ENCODE peak calls at places on chromosome 15, in six cellular contexts. N is mesenchymal stem cell, H is neuronal stem cell, V is IMR-90, D is H1, S is trophoblast cell. A is an unnamed sample.

GRCh38 chr15:59548501-59549230 is 62.9 kb upstream of the GCNT3 start:
- DNase-seq in V (no peak), H (no peak), N (no peak), S (no peak), D (no peak), A (no peak)

GRCh38 chr15:78909791-78910228 is 35.0 kb downstream of the CTSH start:
- DNase-seq in H (peak; percentile 68), D (no peak), N (peak; percentile 64), V (peak; percentile 45), S (no peak), A (peak; percentile 67)

GRCh38 chr15:96359772-96360498 is 29.4 kb downstream of the NR2F2 start:
- DNase-seq in H (no peak), S (no peak), V (no peak), N (peak; percentile 76), D (no peak), A (peak; percentile 53)

GRCh38 chr15:60442763-60443162 is 36.2 kb downstream of the ICE2 start:
- DNase-seq in S (no peak), V (peak; percentile 48), H (no peak), N (no peak), D (no peak), A (no peak)

GRCh38 chr15:101027273-101027901 is 108.2 kb downstream of the LRRK1 start:
- DNase-seq in V (no peak), S (no peak), D (no peak), N (no peak), H (no peak), A (peak; percentile 28)

GRCh38 chr15:92226020-92226612 is 167.6 kb upstream of the ST8SIA2 start:
- DNase-seq in S (no peak), H (no peak), N (no peak), D (no peak), V (no peak), A (peak; percentile 45)

GRCh38 chr15:78914027-78914764 is 30.6 kb downstream of the CTSH start:
- DNase-seq in D (no peak), V (no peak), S (no peak), N (no peak), H (no peak), A (no peak)

GRCh38 chr15:75195122-75195765 is 6.4 kb upstream of the C15orf39 start:
- DNase-seq in H (peak; percentile 62), S (no peak), D (no peak), V (no peak), N (peak; percentile 10), A (peak; percentile 88)

GRCh38 chr15:101550124-101550523 is 60.6 kb upstream of the PCSK6 start:
- DNase-seq in D (no peak), S (no peak), V (no peak), N (no peak), H (no peak), A (no peak)

GRCh38 chr15:29556385-29556784 is 265.9 kb downstream of the TJP1 start:
- DNase-seq in H (no peak), S (no peak), V (no peak), D (no peak), N (no peak), A (no peak)

GRCh38 chr15:72923304-72923703 is 129.0 kb upstream of the NEO1 start:
- DNase-seq in N (no peak), V (no peak), S (no peak), H (no peak), D (no peak), A (peak; percentile 53)

DNA sequence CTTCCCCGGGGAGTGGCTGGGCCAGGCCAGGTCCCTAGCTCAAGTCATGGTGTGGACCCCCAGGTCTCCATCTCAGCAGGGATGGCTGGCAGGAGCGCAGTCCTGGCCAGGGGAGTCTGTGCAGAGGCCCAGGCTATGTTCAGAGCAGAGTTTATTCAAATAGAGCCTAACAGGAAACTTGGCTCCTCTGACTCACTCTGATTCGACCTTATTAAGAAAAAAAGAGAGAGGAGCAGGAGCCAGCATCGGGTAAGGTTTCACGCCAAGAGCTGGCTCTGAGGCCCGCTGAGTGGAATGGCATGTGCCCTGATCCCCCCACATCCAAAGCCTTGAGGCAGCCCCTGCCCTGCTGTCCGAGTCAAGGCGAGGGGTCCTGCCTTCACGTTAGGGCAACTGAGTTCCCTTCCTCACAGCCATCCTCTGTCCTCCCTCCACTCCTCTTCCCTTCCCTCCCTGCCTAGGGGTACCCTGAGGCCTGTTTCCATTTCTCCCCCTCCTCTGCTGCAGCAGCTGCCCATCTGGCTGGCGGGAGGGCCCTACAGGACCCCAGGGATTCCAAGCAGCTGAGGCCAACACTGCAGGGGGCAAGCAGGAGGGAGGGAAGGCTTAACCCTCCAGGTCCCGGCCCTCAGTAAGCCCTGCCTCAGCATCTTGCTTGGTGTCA is 1.9 kb upstream of the LOXL1 start:
- DNase-seq in N (peak; percentile 88), H (no peak), D (no peak), S (no peak), V (peak; percentile 92), A (no peak)
- H2BK5ac ChIP-seq in N (peak overlapping the region; percentile 85), H (peak overlapping the region; percentile 7), D (peak overlapping the region; percentile 57), S (no peak overlapping the region), V (peak overlapping the region; percentile 98), A (no peak overlapping the region)

DNA sequence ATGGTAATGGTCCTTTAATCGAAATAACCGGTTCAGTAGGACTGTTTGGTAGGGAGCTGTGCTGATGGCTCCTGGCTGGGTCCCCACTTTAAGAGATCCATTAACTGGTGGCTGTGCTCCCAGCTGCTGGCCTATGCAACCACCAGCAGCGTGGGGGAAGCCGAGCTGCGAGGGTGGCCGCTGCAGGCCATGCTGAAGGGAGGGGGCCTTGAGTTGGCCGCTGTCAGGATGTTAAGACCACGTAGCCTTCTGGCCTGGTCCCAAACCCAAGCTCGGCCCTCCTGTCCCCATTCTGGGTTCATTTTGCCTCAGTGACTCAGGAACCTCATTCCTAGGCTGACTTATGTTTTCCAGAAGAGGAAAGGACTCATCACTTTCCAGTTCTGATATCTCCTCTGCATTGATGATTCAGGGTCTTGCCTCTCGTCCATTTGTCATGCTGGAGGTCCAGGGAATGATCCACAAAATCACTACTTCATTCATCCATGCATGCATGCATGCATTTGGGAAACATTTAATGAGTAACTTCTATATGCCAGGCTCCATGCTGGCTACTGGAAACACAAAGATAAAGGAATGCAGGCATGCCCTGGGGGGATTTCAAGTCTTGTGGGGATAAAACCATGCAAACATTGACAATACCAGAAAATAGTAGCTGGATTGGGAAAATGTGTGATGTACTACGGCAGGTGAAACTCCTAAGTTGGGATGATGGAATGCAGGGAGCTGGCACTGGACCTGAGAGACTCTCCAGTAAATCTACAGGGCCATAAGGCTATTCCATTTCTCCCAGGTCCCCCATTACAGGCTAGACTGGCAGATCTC is 67.9 kb upstream of the NTRK3 start:
- DNase-seq in H (no peak), D (no peak), N (no peak), V (peak; percentile 6), S (no peak), A (no peak)
- H3K14ac ChIP-seq in H (no peak overlapping the region), D (no peak overlapping the region), N (no peak overlapping the region), V (no peak overlapping the region), S (no peak overlapping the region), A (no peak overlapping the region)

GRCh38 chr15:25438601-25439455 is at the start of gene UBE3A:
- DNase-seq in S (peak; percentile 90), D (peak; percentile 75), N (peak; percentile 91), V (peak; percentile 91), H (peak; percentile 90), A (peak; percentile 90)
- H2BK5ac ChIP-seq in S (peak within 1 kb of the TSS; percentile 94), D (peak within 1 kb of the TSS; percentile 78), N (peak within 1 kb of the TSS; percentile 88), V (peak within 1 kb of the TSS; percentile 78), H (peak within 1 kb of the TSS; percentile 98), A (peak within 1 kb of the TSS; percentile 80)

GRCh38 chr15:68195336-68196112 is 9.6 kb downstream of the CALML4 start:
- DNase-seq in D (no peak), V (no peak), H (no peak), N (no peak), S (no peak), A (no peak)

GRCh38 chr15:68197170-68197492 is 8.0 kb downstream of the CALML4 start:
- DNase-seq in S (no peak), D (no peak), H (no peak), N (no peak), V (no peak), A (no peak)

GRCh38 chr15:68199340-68199739 is 5.8 kb downstream of the CALML4 start:
- DNase-seq in V (no peak), S (no peak), D (no peak), N (no peak), H (no peak), A (no peak)

GRCh38 chr15:68196445-68197169 is 8.5 kb downstream of the CALML4 start:
- DNase-seq in S (no peak), V (no peak), D (no peak), N (no peak), H (no peak), A (no peak)

DNA sequence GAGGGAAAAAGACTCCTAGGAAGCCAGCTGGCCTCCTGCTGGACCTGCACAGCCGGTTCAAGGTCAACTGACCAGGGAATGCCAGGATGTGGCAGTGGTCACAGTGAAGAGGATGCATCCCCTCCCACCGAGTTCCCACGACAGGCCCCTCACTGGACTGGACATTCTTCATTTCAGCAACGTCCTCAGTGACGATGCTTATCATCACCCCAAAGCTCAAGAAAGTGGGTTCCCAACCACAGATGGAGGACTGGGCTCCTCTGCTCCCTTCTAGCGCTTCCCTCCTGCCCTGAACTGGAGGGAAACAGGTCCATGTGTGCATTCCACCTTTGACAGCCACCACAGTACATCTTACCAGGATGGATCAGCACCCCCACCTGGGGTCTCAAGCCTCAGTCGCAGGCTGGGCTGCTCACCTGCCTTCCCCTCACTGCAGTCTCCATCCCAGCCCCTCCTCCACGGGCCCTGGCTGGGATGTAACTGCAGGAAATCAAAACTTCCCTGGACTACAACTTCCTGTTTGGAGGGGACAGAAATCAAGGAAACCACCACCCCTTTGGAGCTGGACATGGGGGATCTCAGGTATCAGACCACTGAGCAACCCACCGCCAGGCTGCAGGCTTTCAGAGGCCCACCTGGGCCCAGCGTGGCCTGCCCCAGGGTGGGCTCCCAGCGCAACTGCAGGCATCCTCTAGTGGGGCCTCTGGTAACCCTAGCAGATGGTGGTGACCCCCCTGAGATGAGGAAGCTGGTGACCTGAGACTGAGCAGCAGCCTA is 7.3 kb downstream of the CALML4 start:
- DNase-seq in S (no peak), N (no peak), D (no peak), V (no peak), H (no peak), A (no peak)
- H3K14ac ChIP-seq in S (no peak overlapping the region), N (no peak overlapping the region), D (no peak overlapping the region), V (no peak overlapping the region), H (no peak overlapping the region), A (no peak overlapping the region)

DNA sequence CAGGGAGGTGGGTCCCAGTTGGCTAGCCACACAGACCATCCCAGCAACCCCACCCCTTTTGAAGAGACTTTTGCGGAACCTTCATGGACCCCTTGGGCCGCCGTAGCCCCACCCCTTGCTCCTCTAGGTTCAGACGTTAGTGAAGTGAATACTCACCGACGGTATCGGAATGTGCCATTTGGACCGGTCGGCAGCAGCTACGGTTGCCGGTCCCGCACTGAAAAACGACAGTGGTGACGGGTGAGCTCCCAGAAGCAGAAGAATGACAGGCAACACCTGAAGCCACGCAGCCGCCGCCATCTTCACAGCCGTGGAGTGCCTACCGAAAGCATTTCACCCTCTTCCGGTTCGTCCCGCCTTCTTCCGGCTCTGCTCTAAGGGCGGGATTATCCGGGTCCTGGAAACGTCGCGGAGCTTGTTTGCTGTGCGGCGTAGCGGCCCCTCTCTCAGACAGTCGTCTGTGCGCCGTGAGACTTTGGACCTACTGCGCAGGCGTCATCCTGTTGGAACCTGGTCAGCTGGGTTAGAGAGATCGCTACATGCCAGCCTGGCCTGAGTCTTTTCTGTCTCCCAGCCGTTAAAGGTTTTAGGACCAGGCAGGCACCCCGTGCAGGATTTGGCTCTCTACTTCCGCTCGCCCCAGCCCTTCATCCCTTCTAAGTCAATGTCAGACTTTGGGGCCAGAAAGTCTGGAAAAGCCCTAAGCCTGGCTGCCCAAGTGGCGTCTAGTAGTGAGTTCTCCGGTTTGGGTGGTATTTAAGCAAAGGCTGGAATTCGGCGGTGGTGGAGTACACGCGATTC is at the start of the genes GANC and TMEM87A:
- DNase-seq in V (peak; percentile 99), S (peak; percentile 100), D (peak; percentile 96), H (peak; percentile 97), N (peak; percentile 99), A (peak; percentile 98)
- H2BK5ac ChIP-seq in V (peak within 1 kb of the TSS; percentile 98), S (peak within 1 kb of the TSS; percentile 98), D (peak within 1 kb of the TSS; percentile 94), H (peak within 1 kb of the TSS; percentile 67), N (peak within 1 kb of the TSS; percentile 87), A (peak within 1 kb of the TSS; percentile 43)

GRCh38 chr15:70036585-70037343 is 61.0 kb downstream of the TLE3 start:
- DNase-seq in S (peak; percentile 95), N (no peak), H (no peak), D (no peak), V (no peak), A (no peak)
- H3K14ac ChIP-seq in S (no peak overlapping the region), N (no peak overlapping the region), H (peak overlapping the region; percentile 31), D (no peak overlapping the region), V (no peak overlapping the region), A (no peak overlapping the region)

A was measured in H9.